ENCODE peak calls at places on chromosomes 1 and 21, in eight cellular contexts. L, N, W, U, A, I, R and D are unnamed samples.
A peak's percentile ranks its signal among the peaks of the same experiment; 100 is the strongest.

GRCh38 chr1:30422251-30422650 is 301.1 kb downstream of the MATN1 start:
- DNase-seq in R (no peak), N (no peak), U (no peak), L (no peak), I (no peak), W (no peak), A (no peak), D (no peak)

GRCh38 chr1:119713538-119714456 is 2.1 kb downstream of the PHGDH start:
- DNase-seq in R (no peak), N (no peak), U (peak; percentile 21), W (peak; percentile 45), I (no peak), L (peak; percentile 30), A (no peak), D (no peak)

GRCh38 chr1:34404837-34405236 is 228.1 kb downstream of the C1orf94 start:
- DNase-seq in N (no peak), U (no peak), I (no peak), R (no peak), A (no peak), L (no peak), W (no peak), D (no peak)

GRCh38 chr1:111656093-111657017 is 36.8 kb downstream of the RAP1A start:
- DNase-seq in N (no peak), L (peak; percentile 71), W (peak; percentile 1), R (no peak), A (no peak), U (peak; percentile 44), I (no peak), D (no peak)

GRCh38 chr1:158095737-158096335 is 84.9 kb upstream of the CD1D start:
- DNase-seq in U (peak; percentile 49), W (no peak), I (no peak), A (no peak), R (no peak), L (peak; percentile 45), N (peak; percentile 56), D (no peak)

GRCh38 chr1:76862447-76862846 is 4.8 kb upstream of the ST6GALNAC5 start:
- DNase-seq in W (no peak), A (no peak), N (no peak), R (no peak), I (no peak), U (no peak), L (peak; percentile 0), D (no peak)

GRCh38 chr1:119711804-119712341 is at the start of gene PHGDH:
- DNase-seq in R (peak; percentile 76), N (peak; percentile 89), I (peak; percentile 72), U (peak; percentile 89), A (no peak), L (peak; percentile 90), W (peak; percentile 73), D (peak; percentile 79)

GRCh38 chr1:20271498-20272400 is 18.9 kb upstream of the VWA5B1 start:
- DNase-seq in N (no peak), U (no peak), R (no peak), L (no peak), I (no peak), A (no peak), W (no peak), D (no peak)

GRCh38 chr1:159828916-159829634 is 2.4 kb downstream of the SLAMF8 start:
- DNase-seq in L (peak; percentile 33), N (no peak), W (no peak), R (peak; percentile 75), A (no peak), U (peak; percentile 60), I (no peak), D (no peak)

GRCh38 chr1:164841723-164842465 is 282.9 kb downstream of the PBX1 start:
- DNase-seq in N (no peak), A (no peak), W (no peak), R (no peak), L (no peak), U (no peak), I (no peak), D (no peak)

GRCh38 chr1:169363046-169363756 is 4.4 kb downstream of the NME7 start:
- DNase-seq in L (peak; percentile 81), I (no peak), W (no peak), R (no peak), N (no peak), A (no peak), U (no peak), D (no peak)

GRCh38 chr1:230172016-230172356 is 104.9 kb downstream of the GALNT2 start:
- DNase-seq in A (no peak), W (no peak), N (no peak), I (no peak), L (no peak), U (no peak), R (no peak), D (no peak)

GRCh38 chr1:230170610-230171009 is 103.6 kb downstream of the GALNT2 start:
- DNase-seq in U (no peak), L (no peak), R (no peak), W (no peak), I (no peak), A (no peak), N (no peak), D (no peak)

GRCh38 chr1:230171337-230172015 is 104.4 kb downstream of the GALNT2 start:
- DNase-seq in I (no peak), U (no peak), W (no peak), R (no peak), N (no peak), L (no peak), A (no peak), D (peak; percentile 2)

GRCh38 chr1:230169454-230170152 is 102.6 kb downstream of the GALNT2 start:
- DNase-seq in W (no peak), L (peak; percentile 56), R (no peak), A (no peak), I (no peak), U (no peak), N (no peak), D (no peak)

GRCh38 chr1:230170153-230170547 is 103.1 kb downstream of the GALNT2 start:
- DNase-seq in A (no peak), W (no peak), R (no peak), N (no peak), L (no peak), U (no peak), I (no peak), D (no peak)
- H3K4me1 ChIP-seq in A (peaks cover 6% of the 10 kb centered on the region), W (peaks cover 5% of the 10 kb centered on the region), R (peaks cover 22% of the 10 kb centered on the region), N (peaks cover 55% of the 10 kb centered on the region), L (peaks cover 19% of the 10 kb centered on the region), U (peaks cover 4% of the 10 kb centered on the region), I (peaks cover 19% of the 10 kb centered on the region), D (peaks cover 37% of the 10 kb centered on the region)

DNA sequence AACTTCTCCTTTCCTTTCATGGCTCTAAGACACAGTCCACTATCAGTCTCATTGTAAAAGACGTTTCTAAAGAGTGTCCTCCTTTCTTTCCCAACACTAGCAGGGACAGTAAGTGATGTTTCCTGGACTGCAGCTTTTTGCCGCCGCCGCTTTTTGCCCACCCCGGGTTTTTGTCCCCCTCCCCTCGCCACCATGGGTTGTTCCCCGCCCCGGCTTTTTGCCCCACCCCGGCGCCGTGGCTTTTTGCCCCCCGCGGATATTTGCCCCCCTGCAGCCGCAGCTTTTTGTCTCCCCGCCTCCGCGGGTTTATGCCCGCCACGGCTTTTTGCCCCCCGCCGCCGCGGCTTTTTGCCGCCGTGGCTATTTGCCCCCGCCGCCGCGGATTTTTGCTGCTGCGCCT is 95.2 kb downstream of the TPTE start:
- DNase-seq in U (no peak), L (no peak), A (no peak), W (no peak), N (no peak), R (no peak), I (no peak), D (no peak)
- H3K9me3 ChIP-seq in U (peaks cover 8% of the 10 kb centered on the region), L (peaks cover 18% of the 10 kb centered on the region), A (peaks cover 40% of the 10 kb centered on the region), W (peaks cover 4% of the 10 kb centered on the region), N (peaks cover 16% of the 10 kb centered on the region), R (peaks cover 64% of the 10 kb centered on the region), I (no peaks in the 10 kb centered on the region), D (no peaks in the 10 kb centered on the region)

GRCh38 chr1:236848274-236848925 is 53.3 kb downstream of the MTR start:
- DNase-seq in I (no peak), L (no peak), R (no peak), N (peak; percentile 38), U (no peak), A (no peak), W (no peak), D (no peak)

GRCh38 chr1:236850580-236850979 is 55.5 kb downstream of the MTR start:
- DNase-seq in R (no peak), A (no peak), N (no peak), L (no peak), I (no peak), U (no peak), W (no peak), D (no peak)

GRCh38 chr1:236851871-236852270 is 56.8 kb downstream of the MTR start:
- DNase-seq in R (no peak), L (no peak), N (no peak), W (no peak), A (no peak), I (no peak), U (no peak), D (no peak)

GRCh38 chr1:236853916-236854601 is 59.0 kb downstream of the MTR start:
- DNase-seq in I (no peak), U (no peak), L (peak; percentile 25), A (no peak), W (no peak), R (no peak), N (no peak), D (no peak)

GRCh38 chr1:236850077-236850476 is 55.0 kb downstream of the MTR start:
- DNase-seq in N (no peak), A (no peak), U (no peak), L (no peak), R (no peak), I (no peak), W (no peak), D (no peak)
- H3K4me1 ChIP-seq in N (peaks cover 12% of the 10 kb centered on the region), A (no peaks in the 10 kb centered on the region), U (peaks cover 3% of the 10 kb centered on the region), L (no peaks in the 10 kb centered on the region), R (no peaks in the 10 kb centered on the region), I (no peaks in the 10 kb centered on the region), W (no peaks in the 10 kb centered on the region), D (peaks cover 13% of the 10 kb centered on the region)

GRCh38 chr21:44494956-44495355 is 39.6 kb downstream of the LRRC3 start:
- DNase-seq in R (no peak), U (no peak), W (no peak), A (no peak), N (no peak), I (no peak), L (no peak), D (no peak)

GRCh38 chr21:44495641-44496040 is 40.3 kb downstream of the LRRC3 start:
- DNase-seq in U (no peak), A (no peak), N (no peak), L (no peak), I (no peak), W (no peak), R (no peak), D (no peak)

GRCh38 chr21:44492572-44493385 is 37.5 kb downstream of the LRRC3 start:
- DNase-seq in N (no peak), W (no peak), U (no peak), L (no peak), I (no peak), R (no peak), A (no peak), D (no peak)

GRCh38 chr21:44496196-44496899 is 41.0 kb downstream of the LRRC3 start:
- DNase-seq in U (no peak), N (no peak), W (no peak), L (no peak), A (no peak), R (peak; percentile 43), I (no peak), D (no peak)

DNA sequence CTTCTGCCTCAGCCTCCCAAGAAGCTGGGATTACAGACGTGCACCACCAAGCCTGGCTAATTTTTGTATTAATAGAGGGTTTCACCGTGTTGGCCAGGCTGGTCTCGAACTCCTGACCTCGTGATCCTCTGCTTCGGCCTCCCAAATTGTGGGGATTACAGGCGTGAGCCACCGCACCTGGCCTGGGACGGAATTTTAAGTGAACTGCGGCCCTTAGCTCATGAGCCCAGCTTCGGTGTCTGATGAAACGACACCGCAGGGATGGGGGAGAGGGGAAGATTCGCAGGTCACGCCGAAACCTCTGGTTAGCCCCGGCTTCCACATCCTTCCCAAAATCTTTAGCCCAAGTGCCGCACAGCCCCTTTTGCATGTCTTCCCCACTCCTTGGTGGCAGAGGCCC is 39.1 kb downstream of the LRRC3 start:
- DNase-seq in R (no peak), W (no peak), A (no peak), I (no peak), L (no peak), U (no peak), N (no peak), D (no peak)
- H3K9me3 ChIP-seq in R (peaks cover 19% of the 10 kb centered on the region), W (peaks cover 16% of the 10 kb centered on the region), A (peaks cover 26% of the 10 kb centered on the region), I (no peaks in the 10 kb centered on the region), L (peaks cover 23% of the 10 kb centered on the region), U (no peaks in the 10 kb centered on the region), N (peaks cover 2% of the 10 kb centered on the region), D (no peaks in the 10 kb centered on the region)